ENCODE peak calls at places on chromosomes 13 and 19, in eight cellular contexts. C is adrenal gland, L is lung, Q is colonic mucosa, W is uterus, K is small intestine, D is fibroblast of lung, P is pancreas. R is an unnamed sample. For H3K4me1 and H3K36me3, the result is how much of the 10 kb centered on the place peaks cover.

GRCh38 chr19:49128545-49129237 is 9.3 kb downstream of the PPFIA3 start:
- DNase-seq in C (no peak), L (no peak), Q (no peak), W (no peak), K (no peak), D (no peak), P (no peak), R (no peak)

GRCh38 chr13:44710576-44710975 is 134.4 kb upstream of the TSC22D1 start:
- DNase-seq in C (no peak), L (no peak), Q (no peak), W (no peak), K (no peak), D (peak), P (no peak), R (no peak)

GRCh38 chr13:100397627-100398026 is 191.0 kb downstream of the GGACT start:
- DNase-seq in C (no peak), L (no peak), Q (no peak), W (no peak), K (no peak), D (no peak), P (no peak), R (no peak)

GRCh38 chr19:3304871-3305423 is 61.4 kb upstream of the NFIC start:
- DNase-seq in C (peak), L (peak), Q (peak), W (peak), K (peak), D (peak), P (peak), R (peak)

GRCh38 chr13:27106144-27106543 is 65.5 kb downstream of the USP12 start:
- DNase-seq in C (no peak), L (no peak), Q (no peak), W (no peak), K (no peak), D (no peak), P (no peak), R (no peak)

GRCh38 chr19:45922281-45922680 is 7.7 kb upstream of the NANOS2 start:
- DNase-seq in C (no peak), L (no peak), Q (no peak), W (no peak), K (no peak), D (no peak), P (no peak), R (no peak)

GRCh38 chr13:29537736-29538624 is 57.5 kb downstream of the SLC7A1 start:
- DNase-seq in C (no peak), L (no peak), Q (no peak), W (no peak), K (peak), D (no peak), P (no peak), R (no peak)

GRCh38 chr13:95002126-95002525 is 289.8 kb upstream of the SOX21 start:
- DNase-seq in C (no peak), L (no peak), Q (no peak), W (no peak), K (no peak), D (no peak), P (no peak), R (no peak)

GRCh38 chr19:38735257-38735686 is 9.0 kb downstream of the CAPN12 start:
- DNase-seq in C (no peak), L (no peak), Q (peak), W (peak), K (peak), D (no peak), P (peak), R (no peak)

GRCh38 chr19:6772028-6772865 is at the start of gene VAV1:
- DNase-seq in C (peak), L (peak), Q (peak), W (no peak), K (peak), D (no peak), P (peak), R (no peak)

GRCh38 chr13:48942131-48942530 is 33.6 kb upstream of the FNDC3A start:
- DNase-seq in C (no peak), L (no peak), Q (no peak), W (no peak), K (no peak), D (peak), P (no peak), R (no peak)

GRCh38 chr19:19120308-19121156 is 17.7 kb downstream of the TMEM161A start:
- DNase-seq in C (peak), L (peak), Q (peak), W (peak), K (peak), D (peak), P (peak), R (no peak)

GRCh38 chr13:106052200-106052767 is 483.2 kb downstream of the EFNB2 start:
- DNase-seq in C (no peak), L (no peak), Q (no peak), W (no peak), K (no peak), D (peak), P (no peak), R (no peak)

GRCh38 chr19:24166055-24166454 is 79.1 kb downstream of the ZNF254 start:
- DNase-seq in C (no peak), L (no peak), Q (no peak), W (no peak), K (no peak), D (no peak), P (no peak), R (no peak)

GRCh38 chr13:51243832-51244231 is 21.6 kb downstream of the FAM124A start:
- DNase-seq in C (no peak), L (no peak), Q (no peak), W (no peak), K (no peak), D (no peak), P (no peak), R (no peak)

GRCh38 chr13:51246005-51246404 is 23.8 kb downstream of the FAM124A start:
- DNase-seq in C (no peak), L (no peak), Q (no peak), W (no peak), K (no peak), D (no peak), P (no peak), R (no peak)

GRCh38 chr13:51243227-51243626 is 21.0 kb downstream of the FAM124A start:
- DNase-seq in C (no peak), L (no peak), Q (no peak), W (no peak), K (no peak), D (no peak), P (no peak), R (no peak)

GRCh38 chr13:51245583-51245982 is 23.4 kb downstream of the FAM124A start:
- DNase-seq in C (no peak), L (no peak), Q (no peak), W (no peak), K (no peak), D (no peak), P (no peak), R (no peak)

DNA sequence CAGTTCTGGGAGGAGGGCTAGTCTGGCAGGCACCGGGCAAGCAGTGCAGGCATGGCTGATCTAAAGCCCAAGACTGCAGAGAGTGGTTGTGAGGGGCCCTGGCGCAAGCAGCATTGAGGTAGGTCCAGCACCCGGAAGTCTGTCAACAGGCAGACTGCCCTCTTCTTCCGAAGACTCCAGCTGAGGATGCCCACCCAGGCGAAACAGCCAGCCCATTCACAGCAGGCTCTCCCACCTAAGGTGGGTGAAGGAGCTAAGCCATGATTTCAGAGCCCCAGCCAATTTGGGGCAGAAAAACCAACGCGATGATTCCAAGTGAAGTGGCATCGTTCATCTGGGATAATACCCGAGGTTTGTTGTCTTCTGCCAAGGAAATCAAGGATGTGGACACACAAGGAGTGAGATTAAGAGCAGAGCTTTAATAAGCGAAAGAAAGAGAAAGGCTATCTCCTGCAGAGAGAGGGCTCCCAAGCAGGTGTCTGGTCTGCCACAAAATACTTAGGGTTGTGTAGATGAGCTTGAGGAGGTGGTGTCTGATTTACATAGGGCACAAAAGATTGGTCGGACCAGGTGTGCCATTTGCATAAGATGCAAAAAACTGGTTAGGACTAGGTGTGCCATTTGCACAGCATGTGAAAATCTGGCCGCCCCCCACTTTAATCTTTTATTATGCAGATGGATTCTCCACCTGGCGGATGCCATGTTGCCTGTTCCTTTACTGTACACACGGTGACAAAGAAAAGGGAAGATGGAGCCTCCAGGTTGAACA is 22.6 kb downstream of the FAM124A start:
- DNase-seq in C (no peak), L (no peak), Q (no peak), W (no peak), K (no peak), D (no peak), P (no peak), R (no peak)
- H3K4me1 ChIP-seq in C (under half), L (under half), Q (under half), W (under half), K (under half), D (under half), P (under half), R (under half)

GRCh38 chr13:63110431-63110830 is 1694.8 kb upstream of the PCDH20 start:
- DNase-seq in C (no peak), L (no peak), Q (no peak), W (no peak), K (no peak), D (no peak), P (no peak), R (no peak)
- H3K36me3 ChIP-seq in C (under half), L (under half), Q (under half), W (under half), K (under half), D (under half), P (under half), R (under half)

GRCh38 chr19:40717325-40717879 is 490 bp downstream of the ITPKC start:
- DNase-seq in C (peak), L (no peak), Q (peak), W (no peak), K (peak), D (peak), P (peak), R (no peak)
- H3K4me1 ChIP-seq in C (half or more), L (under half), Q (under half), W (under half), K (under half), D (under half), P (under half), R (half or more)

GRCh38 chr19:39830406-39830805 is 3.6 kb downstream of the DYRK1B start:
- DNase-seq in C (no peak), L (no peak), Q (no peak), W (no peak), K (no peak), D (no peak), P (no peak), R (no peak)

GRCh38 chr19:39832341-39833083 is 1.4 kb downstream of the DYRK1B start:
- DNase-seq in C (no peak), L (no peak), Q (no peak), W (no peak), K (no peak), D (no peak), P (no peak), R (no peak)

GRCh38 chr19:39833160-39833463 is 850 bp downstream of the DYRK1B start:
- DNase-seq in C (no peak), L (no peak), Q (no peak), W (no peak), K (no peak), D (no peak), P (no peak), R (no peak)

GRCh38 chr19:39830847-39831246 is 3.1 kb downstream of the DYRK1B start:
- DNase-seq in C (no peak), L (no peak), Q (no peak), W (no peak), K (no peak), D (no peak), P (no peak), R (no peak)

GRCh38 chr19:39831679-39832078 is 2.3 kb downstream of the DYRK1B start:
- DNase-seq in C (no peak), L (no peak), Q (no peak), W (no peak), K (no peak), D (no peak), P (no peak), R (no peak)
- H3K36me3 ChIP-seq in C (under half), L (under half), Q (under half), W (under half), K (under half), D (under half), P (under half), R (half or more)

GRCh38 chr13:33260168-33261098 is 25.1 kb downstream of the STARD13 start:
- DNase-seq in C (no peak), L (no peak), Q (no peak), W (no peak), K (peak), D (peak), P (no peak), R (no peak)

GRCh38 chr13:33261426-33262068 is 24.0 kb downstream of the STARD13 start:
- DNase-seq in C (no peak), L (no peak), Q (no peak), W (peak), K (no peak), D (peak), P (no peak), R (no peak)

GRCh38 chr13:33257786-33258185 is 27.8 kb downstream of the STARD13 start:
- DNase-seq in C (no peak), L (no peak), Q (no peak), W (no peak), K (no peak), D (no peak), P (no peak), R (no peak)

GRCh38 chr13:33258437-33259193 is 26.9 kb downstream of the STARD13 start:
- DNase-seq in C (no peak), L (no peak), Q (no peak), W (no peak), K (no peak), D (peak), P (no peak), R (no peak)

DNA sequence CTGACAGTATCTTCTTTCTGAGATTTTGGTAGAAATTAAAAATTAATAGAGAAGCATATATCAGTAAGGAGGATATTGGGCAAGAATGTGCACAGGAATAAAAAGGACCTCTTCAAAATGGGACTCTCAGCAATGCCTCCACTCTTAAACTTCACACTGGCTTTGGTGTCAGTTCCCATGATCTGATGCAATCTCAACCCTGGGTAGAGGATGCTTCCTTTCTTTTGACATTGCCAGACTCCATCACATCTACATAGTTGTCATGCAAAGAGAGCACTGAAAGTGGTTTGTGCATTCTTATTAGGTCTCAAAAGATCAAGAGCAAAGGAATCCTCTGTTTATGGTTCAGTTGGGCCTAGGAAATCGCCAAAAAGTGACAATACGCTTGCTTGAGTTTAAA is 26.3 kb downstream of the STARD13 start:
- DNase-seq in C (no peak), L (no peak), Q (no peak), W (no peak), K (no peak), D (no peak), P (no peak), R (no peak)
- H3K4me1 ChIP-seq in C (under half), L (under half), Q (under half), W (under half), K (under half), D (under half), P (under half), R (under half)

DNA sequence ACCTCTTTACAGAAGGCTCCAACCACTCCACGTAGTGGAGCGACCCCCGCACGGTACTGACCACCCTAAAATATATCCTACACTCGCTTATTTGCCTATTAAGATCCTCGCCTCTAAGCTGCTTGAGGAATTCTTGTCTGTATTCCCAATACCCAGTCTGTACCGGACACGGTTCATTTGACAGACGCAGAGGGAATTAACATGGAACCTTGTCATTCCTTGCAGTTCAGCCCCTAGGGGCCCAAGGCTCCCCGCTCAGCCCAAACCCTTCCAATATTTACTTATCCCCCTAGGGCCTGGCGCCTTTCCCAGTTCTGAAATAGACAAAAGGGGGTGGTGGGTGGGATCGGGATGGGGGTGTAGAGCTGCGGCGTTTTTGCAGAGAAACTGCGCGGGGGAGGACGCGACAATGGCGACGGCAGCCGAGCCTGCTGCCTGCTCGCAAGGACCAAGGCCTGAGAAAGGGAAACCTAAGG is 638 bp downstream of the AKAP8L start:
- DNase-seq in C (no peak), L (no peak), Q (peak), W (no peak), K (no peak), D (peak), P (no peak), R (no peak)
- H3K36me3 ChIP-seq in C (under half), L (under half), Q (under half), W (under half), K (under half), D (under half), P (under half), R (under half)

GRCh38 chr19:17109300-17109699 is 33.7 kb downstream of the MYO9B start:
- DNase-seq in C (no peak), L (no peak), Q (no peak), W (no peak), K (no peak), D (no peak), P (no peak), R (no peak)
- H3K4me1 ChIP-seq in C (under half), L (under half), Q (under half), W (under half), K (under half), D (under half), P (under half), R (half or more)

DNA sequence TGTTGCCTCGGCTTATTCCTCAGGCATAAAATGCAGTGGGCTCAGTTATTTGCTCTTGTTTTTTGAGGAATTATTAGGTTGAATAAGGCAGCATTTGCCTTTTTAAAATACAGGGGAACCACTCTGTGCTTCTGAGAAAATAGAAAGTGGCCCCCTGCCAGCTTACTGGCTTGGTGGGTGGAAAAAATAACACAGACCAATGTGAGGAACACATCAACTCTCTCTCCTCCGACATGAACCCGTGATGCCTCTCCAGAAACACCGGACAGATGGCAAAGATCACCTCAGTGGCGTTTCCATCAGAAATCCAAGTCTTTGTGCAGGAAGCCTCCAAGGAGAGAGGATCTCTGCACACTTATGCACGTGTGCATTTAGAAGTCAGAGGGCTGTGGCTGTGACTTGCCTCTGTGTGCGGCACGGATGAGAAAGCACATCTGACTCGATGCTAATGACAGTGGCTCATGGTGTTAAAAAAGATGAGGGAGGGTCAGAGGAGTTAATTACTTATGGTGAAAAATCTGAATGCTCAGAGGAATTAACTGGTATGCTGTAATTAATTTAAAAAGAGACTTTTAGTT is 112.3 kb upstream of the KLF12 start:
- DNase-seq in C (no peak), L (no peak), Q (no peak), W (peak), K (no peak), D (peak), P (no peak), R (no peak)
- H3K36me3 ChIP-seq in C (under half), L (under half), Q (under half), W (under half), K (under half), D (under half), P (under half), R (under half)

R was measured in tibial nerve.